ENCODE peak calls at places on chromosomes 4 and X, in eight cellular contexts. D is HCT116, C is coronary artery, W is left lung, R is Calu3, B is choroid plexus epithelial cell, N is fibroblast of lung, V is GM10248. Y is an unnamed sample.
A peak's percentile ranks its signal among the peaks of the same experiment; 100 is the strongest.

GRCh38 chr4:20395160-20395773 is 143.6 kb downstream of the SLIT2 start:
- DNase-seq in N (peak; percentile 45), V (peak; percentile 7), C (no peak), B (peak; percentile 73), R (peak; percentile 49), D (peak; percentile 37), W (no peak), Y (no peak)

GRCh38 chr4:16289872-16290554 is 63.7 kb upstream of the TAPT1 start:
- DNase-seq in B (peak; percentile 62), W (no peak), C (no peak), N (peak; percentile 61), D (peak; percentile 7), V (peak; percentile 31), R (no peak), Y (no peak)

GRCh38 chrX:101729986-101730385 is 70.3 kb upstream of the ARMCX2 start:
- DNase-seq in C (no peak), D (no peak), N (no peak), V (no peak), B (no peak), W (no peak), R (no peak), Y (no peak)

GRCh38 chrX:34563809-34564208 is 93.3 kb downstream of the TMEM47 start:
- DNase-seq in W (no peak), B (no peak), N (no peak), D (no peak), V (no peak), C (no peak), R (no peak), Y (no peak)

GRCh38 chr4:66930216-66930615 is 615.1 kb downstream of the CENPC start:
- DNase-seq in N (no peak), D (no peak), V (no peak), R (no peak), W (no peak), C (no peak), B (no peak), Y (no peak)

GRCh38 chrX:116204947-116205346 is 34.4 kb downstream of the AGTR2 start:
- DNase-seq in D (peak; percentile 7), W (no peak), B (peak; percentile 31), C (no peak), R (peak; percentile 14), N (peak; percentile 22), V (no peak), Y (no peak)

GRCh38 chrX:40108084-40108958 is 10.6 kb upstream of the BCOR start:
- DNase-seq in C (no peak), D (no peak), B (peak; percentile 30), R (peak; percentile 71), W (peak; percentile 49), N (peak; percentile 61), V (no peak), Y (no peak)

GRCh38 chr4:163558539-163559044 is 64.1 kb downstream of the TMA16 start:
- DNase-seq in V (no peak), N (peak; percentile 20), R (no peak), B (no peak), C (no peak), W (peak; percentile 38), D (no peak), Y (no peak)

GRCh38 chr4:95217197-95217596 is 331.6 kb downstream of the UNC5C start:
- DNase-seq in D (no peak), V (no peak), C (no peak), R (no peak), W (no peak), N (no peak), B (no peak), Y (no peak)

GRCh38 chrX:49308604-49309269 is 5.3 kb downstream of the GAGE10 start:
- DNase-seq in C (no peak), R (no peak), B (peak; percentile 19), W (no peak), D (no peak), V (no peak), N (peak; percentile 19), Y (no peak)

GRCh38 chr4:176818531-176818930 is 25.8 kb upstream of the VEGFC start:
- DNase-seq in V (no peak), B (no peak), D (no peak), R (no peak), N (peak; percentile 44), W (no peak), C (no peak), Y (no peak)

GRCh38 chr4:106690487-106690886 is 321.9 kb upstream of the GIMD1 start:
- DNase-seq in B (peak; percentile 61), R (no peak), D (no peak), V (no peak), W (no peak), C (no peak), N (peak; percentile 28), Y (no peak)

GRCh38 chr4:146582864-146583263 is 55.8 kb upstream of the POU4F2 start:
- DNase-seq in C (no peak), B (peak; percentile 19), V (no peak), W (no peak), R (no peak), N (no peak), D (peak; percentile 3), Y (no peak)

GRCh38 chrX:16897445-16897844 is 27.3 kb upstream of the RBBP7 start:
- DNase-seq in B (no peak), N (no peak), C (no peak), W (no peak), V (no peak), R (no peak), D (no peak), Y (no peak)

GRCh38 chr4:56907009-56907408 is 691 bp upstream of the REST start:
- DNase-seq in R (no peak), N (no peak), D (no peak), V (no peak), B (no peak), C (no peak), W (no peak), Y (no peak)

DNA sequence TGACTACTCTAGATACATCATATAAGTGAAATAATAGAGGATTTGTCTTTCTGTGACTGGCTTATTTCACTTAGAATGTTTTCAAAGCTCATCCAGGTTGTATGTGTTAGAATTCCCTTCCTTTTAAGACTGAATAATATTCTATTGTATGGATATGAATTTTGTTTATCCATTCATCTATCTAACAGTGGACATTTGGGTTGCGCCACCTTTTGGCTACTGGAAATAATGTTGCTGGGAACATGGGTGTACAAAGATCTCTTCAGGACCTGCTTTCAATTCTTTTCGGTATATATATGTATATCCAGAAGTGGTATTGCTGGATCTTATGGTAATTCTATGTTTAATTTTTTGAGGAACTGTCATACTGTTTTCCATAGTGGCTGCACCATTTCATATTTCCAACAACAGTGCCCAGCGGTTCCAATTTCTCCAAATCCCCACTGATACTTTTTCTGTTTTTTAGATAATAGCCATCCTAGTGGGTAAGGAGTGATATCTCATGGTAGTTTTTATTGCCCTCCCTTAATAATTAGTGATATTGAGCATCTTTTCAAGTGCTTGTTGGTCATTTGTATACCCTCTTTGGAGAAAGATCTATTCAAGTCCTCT is 3.4 kb upstream of the SCD5 start:
- DNase-seq in C (no peak), D (no peak), B (peak; percentile 72), W (no peak), V (no peak), N (peak; percentile 59), R (peak; percentile 37), Y (no peak)
- TF ChIP-seq CTCF in C (no peak), D (peak; percentile 54), B (peak; percentile 65), W (no peak), V (peak; percentile 51), N (peak; percentile 43), R (no peak), Y (no peak)

DNA sequence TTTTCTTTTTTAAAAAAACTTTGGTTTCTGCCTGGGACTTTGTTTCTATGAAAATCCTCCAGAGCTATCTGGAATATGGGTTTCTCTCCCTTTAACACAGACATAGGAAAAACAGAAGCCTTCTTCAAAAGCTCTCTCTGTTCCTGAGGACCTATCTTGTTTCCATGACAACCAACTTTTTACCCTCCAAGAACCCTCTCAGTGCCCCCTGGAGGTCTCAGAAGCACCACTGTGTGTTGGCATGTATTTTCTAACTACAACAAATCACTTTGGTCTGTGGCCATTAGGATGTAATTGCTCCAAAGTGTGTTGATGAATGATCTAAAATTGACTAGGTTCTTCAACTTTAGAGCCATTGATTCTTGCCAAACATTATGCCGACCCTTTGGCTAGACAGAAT is 1331.6 kb downstream of the ADGRL3 start:
- DNase-seq in D (no peak), V (no peak), B (no peak), N (no peak), R (no peak), W (no peak), C (no peak), Y (no peak)
- TF ChIP-seq CTCF in D (no peak), V (no peak), B (no peak), N (no peak), R (no peak), W (no peak), C (no peak), Y (no peak)

GRCh38 chr4:165462009-165462408 is 83.2 kb downstream of the CPE start:
- DNase-seq in D (no peak), W (no peak), R (no peak), V (no peak), N (no peak), B (no peak), C (no peak), Y (no peak)
- TF ChIP-seq CTCF in D (no peak), W (no peak), R (no peak), V (no peak), N (no peak), B (peak; percentile 33), C (no peak), Y (no peak)

DNA sequence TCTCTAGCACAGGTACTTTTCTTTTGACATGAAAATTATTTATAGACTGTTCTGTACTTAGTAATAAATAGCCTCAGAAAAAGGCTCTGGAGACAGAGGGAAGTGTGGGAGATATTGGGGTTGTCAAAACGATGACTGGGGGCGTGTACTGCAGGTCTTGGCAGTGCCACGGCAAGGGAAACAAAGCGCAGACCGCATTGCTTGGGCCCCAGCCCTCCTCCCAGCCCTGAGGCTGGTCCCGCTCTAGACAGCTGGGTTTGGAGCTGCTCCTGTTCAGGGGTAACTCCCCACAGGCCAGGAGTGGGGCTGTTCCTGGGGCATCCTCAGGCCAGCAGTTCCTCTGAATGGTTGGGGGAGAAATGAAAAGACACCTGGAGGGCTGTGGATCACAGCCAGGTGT is 131.7 kb downstream of the RASL11B start:
- DNase-seq in N (no peak), D (no peak), R (no peak), V (no peak), B (no peak), C (no peak), W (no peak), Y (no peak)
- TF ChIP-seq CTCF in N (no peak), D (no peak), R (no peak), V (no peak), B (no peak), C (no peak), W (no peak), Y (no peak)